ENCODE peak calls at places on chromosomes 13 and 19, in eight cellular contexts. One of them, this sample, is unnamed.

GRCh38 chr19:16714702-16715294 is 4.8 kb upstream of the NWD1 start:
- DNase-seq in thyroid gland: peak
- DNase-seq in esophagus squamous epithelium: no peak
- DNase-seq in A549: peak
- DNase-seq in tibial nerve: peak
- DNase-seq in heart left ventricle: no peak
- DNase-seq in IMR-90: peak
- DNase-seq in transverse colon: peak
- DNase-seq in this sample: no peak

GRCh38 chr19:53865918-53866696 is 1.6 kb upstream of the MYADM start:
- DNase-seq in transverse colon: peak
- DNase-seq in heart left ventricle: peak
- DNase-seq in IMR-90: peak
- DNase-seq in A549: peak
- DNase-seq in esophagus squamous epithelium: no peak
- DNase-seq in tibial nerve: peak
- DNase-seq in thyroid gland: peak
- DNase-seq in this sample: no peak

GRCh38 chr13:49517461-49517860 is 21.7 kb downstream of the PHF11 start:
- DNase-seq in IMR-90: no peak
- DNase-seq in heart left ventricle: no peak
- DNase-seq in thyroid gland: peak
- DNase-seq in A549: no peak
- DNase-seq in tibial nerve: no peak
- DNase-seq in transverse colon: no peak
- DNase-seq in esophagus squamous epithelium: no peak
- DNase-seq in this sample: no peak

GRCh38 chr13:75699062-75699461 is 62.9 kb downstream of the LMO7 start:
- DNase-seq in esophagus squamous epithelium: no peak
- DNase-seq in thyroid gland: no peak
- DNase-seq in transverse colon: no peak
- DNase-seq in heart left ventricle: no peak
- DNase-seq in A549: no peak
- DNase-seq in IMR-90: no peak
- DNase-seq in tibial nerve: no peak
- DNase-seq in this sample: no peak

GRCh38 chr13:98293570-98294142 is 116.6 kb upstream of the RNF113B start:
- DNase-seq in transverse colon: no peak
- DNase-seq in IMR-90: peak
- DNase-seq in tibial nerve: no peak
- DNase-seq in A549: peak
- DNase-seq in esophagus squamous epithelium: no peak
- DNase-seq in thyroid gland: no peak
- DNase-seq in heart left ventricle: no peak
- DNase-seq in this sample: no peak

GRCh38 chr19:14114854-14115253 is 2.7 kb downstream of the PRKACA start:
- DNase-seq in heart left ventricle: peak
- DNase-seq in IMR-90: no peak
- DNase-seq in transverse colon: peak
- DNase-seq in tibial nerve: no peak
- DNase-seq in thyroid gland: peak
- DNase-seq in esophagus squamous epithelium: no peak
- DNase-seq in A549: peak
- DNase-seq in this sample: no peak

GRCh38 chr19:18020212-18021067 is 12.5 kb downstream of the ARRDC2 start:
- DNase-seq in transverse colon: peak
- DNase-seq in thyroid gland: peak
- DNase-seq in esophagus squamous epithelium: no peak
- DNase-seq in A549: no peak
- DNase-seq in tibial nerve: peak
- DNase-seq in IMR-90: peak
- DNase-seq in heart left ventricle: peak
- DNase-seq in this sample: peak

GRCh38 chr13:92719868-92720267 is 506.7 kb upstream of the GPC6 start:
- DNase-seq in transverse colon: no peak
- DNase-seq in tibial nerve: no peak
- DNase-seq in A549: no peak
- DNase-seq in esophagus squamous epithelium: no peak
- DNase-seq in thyroid gland: no peak
- DNase-seq in IMR-90: no peak
- DNase-seq in heart left ventricle: no peak
- DNase-seq in this sample: no peak

GRCh38 chr13:21037656-21038055 is 23.7 kb downstream of the LATS2 start:
- DNase-seq in A549: no peak
- DNase-seq in esophagus squamous epithelium: no peak
- DNase-seq in heart left ventricle: no peak
- DNase-seq in transverse colon: no peak
- DNase-seq in thyroid gland: no peak
- DNase-seq in IMR-90: no peak
- DNase-seq in tibial nerve: no peak
- DNase-seq in this sample: no peak

GRCh38 chr19:44643605-44644390 is at the start of gene PVR:
- DNase-seq in thyroid gland: peak
- DNase-seq in A549: peak
- DNase-seq in transverse colon: peak
- DNase-seq in heart left ventricle: peak
- DNase-seq in esophagus squamous epithelium: no peak
- DNase-seq in IMR-90: peak
- DNase-seq in tibial nerve: peak
- DNase-seq in this sample: no peak

GRCh38 chr13:73169971-73170370 is 111.2 kb downstream of the KLF5 start:
- DNase-seq in tibial nerve: no peak
- DNase-seq in A549: no peak
- DNase-seq in heart left ventricle: no peak
- DNase-seq in thyroid gland: no peak
- DNase-seq in esophagus squamous epithelium: no peak
- DNase-seq in transverse colon: no peak
- DNase-seq in IMR-90: no peak
- DNase-seq in this sample: no peak

GRCh38 chr19:13938361-13939027 is at the start of gene PODNL1:
- DNase-seq in IMR-90: peak
- DNase-seq in esophagus squamous epithelium: no peak
- DNase-seq in transverse colon: no peak
- DNase-seq in tibial nerve: peak
- DNase-seq in A549: no peak
- DNase-seq in thyroid gland: no peak
- DNase-seq in heart left ventricle: no peak
- DNase-seq in this sample: no peak

GRCh38 chr13:21060063-21060826 is 1.1 kb downstream of the LATS2 start:
- DNase-seq in heart left ventricle: peak
- DNase-seq in transverse colon: peak
- DNase-seq in A549: peak
- DNase-seq in tibial nerve: no peak
- DNase-seq in esophagus squamous epithelium: no peak
- DNase-seq in IMR-90: peak
- DNase-seq in thyroid gland: peak
- DNase-seq in this sample: no peak

GRCh38 chr19:50198431-50199253 is 4.8 kb upstream of the MYH14 start:
- DNase-seq in A549: no peak
- DNase-seq in transverse colon: no peak
- DNase-seq in IMR-90: no peak
- DNase-seq in thyroid gland: peak
- DNase-seq in tibial nerve: no peak
- DNase-seq in heart left ventricle: peak
- DNase-seq in esophagus squamous epithelium: no peak
- DNase-seq in this sample: no peak

GRCh38 chr13:37690361-37690760 is 91.8 kb upstream of the POSTN start:
- DNase-seq in IMR-90: no peak
- DNase-seq in esophagus squamous epithelium: no peak
- DNase-seq in tibial nerve: no peak
- DNase-seq in heart left ventricle: no peak
- DNase-seq in transverse colon: no peak
- DNase-seq in thyroid gland: no peak
- DNase-seq in A549: no peak
- DNase-seq in this sample: no peak

GRCh38 chr19:17821190-17821589 is at the start of gene INSL3:
- DNase-seq in tibial nerve: no peak
- DNase-seq in IMR-90: no peak
- DNase-seq in heart left ventricle: no peak
- DNase-seq in thyroid gland: no peak
- DNase-seq in A549: no peak
- DNase-seq in transverse colon: no peak
- DNase-seq in esophagus squamous epithelium: no peak
- DNase-seq in this sample: no peak

GRCh38 chr13:28537149-28537548 is 42.2 kb upstream of the FLT1 start:
- DNase-seq in tibial nerve: no peak
- DNase-seq in IMR-90: no peak
- DNase-seq in esophagus squamous epithelium: no peak
- DNase-seq in thyroid gland: no peak
- DNase-seq in transverse colon: no peak
- DNase-seq in heart left ventricle: no peak
- DNase-seq in A549: no peak
- DNase-seq in this sample: no peak

GRCh38 chr13:40152145-40152544 is 496.7 kb downstream of the COG6 start:
- DNase-seq in thyroid gland: peak
- DNase-seq in transverse colon: no peak
- DNase-seq in tibial nerve: no peak
- DNase-seq in heart left ventricle: no peak
- DNase-seq in A549: peak
- DNase-seq in IMR-90: peak
- DNase-seq in esophagus squamous epithelium: no peak
- DNase-seq in this sample: no peak

DNA sequence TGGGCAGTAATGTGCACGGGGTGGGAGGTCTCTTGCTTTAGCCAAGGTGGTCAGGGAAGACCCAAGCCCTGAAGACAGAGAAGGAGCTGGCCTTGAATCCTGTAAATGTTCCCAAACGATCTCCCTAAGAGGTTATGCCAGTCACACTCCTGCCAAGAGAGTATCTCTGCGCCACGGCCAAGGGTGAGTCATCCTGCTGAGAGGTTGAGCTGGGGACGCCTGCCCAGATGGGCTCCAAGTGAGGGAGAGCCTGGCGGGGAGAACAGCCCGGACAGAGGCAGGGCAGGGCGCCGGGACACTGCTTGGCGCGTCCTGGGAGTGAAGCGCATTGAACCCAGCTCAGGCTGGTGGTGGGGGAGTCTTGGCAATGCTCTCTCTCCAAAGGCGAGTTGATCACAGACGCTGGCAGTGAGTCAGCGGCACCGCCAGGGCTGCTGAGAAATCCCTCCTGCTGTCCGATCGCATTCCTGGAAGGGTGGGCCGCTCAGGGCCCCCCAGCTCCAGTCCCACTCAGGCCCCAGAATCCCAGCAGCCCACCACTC is 16.4 kb downstream of the SULT2B1 start:
- DNase-seq in A549: peak
- DNase-seq in thyroid gland: peak
- DNase-seq in transverse colon: peak
- DNase-seq in esophagus squamous epithelium: no peak
- DNase-seq in IMR-90: peak
- DNase-seq in tibial nerve: peak
- DNase-seq in heart left ventricle: peak
- DNase-seq in this sample: no peak
- TF ChIP-seq POLR2A in A549: peak
- TF ChIP-seq POLR2A in thyroid gland: no peak
- TF ChIP-seq POLR2A in transverse colon: no peak
- TF ChIP-seq POLR2A in esophagus squamous epithelium: no peak
- TF ChIP-seq POLR2A in IMR-90: no peak
- TF ChIP-seq POLR2A in tibial nerve: no peak
- TF ChIP-seq POLR2A in heart left ventricle: no peak
- TF ChIP-seq POLR2A in this sample: no peak

GRCh38 chr13:26220575-26220974 is 1.5 kb downstream of the RNF6 start:
- DNase-seq in thyroid gland: no peak
- DNase-seq in IMR-90: peak
- DNase-seq in heart left ventricle: no peak
- DNase-seq in esophagus squamous epithelium: no peak
- DNase-seq in A549: no peak
- DNase-seq in tibial nerve: no peak
- DNase-seq in transverse colon: no peak
- DNase-seq in this sample: no peak
- H3K27ac ChIP-seq in thyroid gland: no peak
- H3K27ac ChIP-seq in IMR-90: no peak
- H3K27ac ChIP-seq in heart left ventricle: no peak
- H3K27ac ChIP-seq in esophagus squamous epithelium: no peak
- H3K27ac ChIP-seq in A549: no peak
- H3K27ac ChIP-seq in tibial nerve: peak
- H3K27ac ChIP-seq in transverse colon: no peak
- H3K27ac ChIP-seq in this sample: no peak

GRCh38 chr13:36130168-36130541 is 1.0 kb downstream of the DCLK1 start:
- DNase-seq in esophagus squamous epithelium: no peak
- DNase-seq in transverse colon: no peak
- DNase-seq in tibial nerve: no peak
- DNase-seq in IMR-90: no peak
- DNase-seq in heart left ventricle: no peak
- DNase-seq in thyroid gland: no peak
- DNase-seq in A549: no peak
- DNase-seq in this sample: no peak
- H3K4me3 ChIP-seq in esophagus squamous epithelium: peak
- H3K4me3 ChIP-seq in transverse colon: peak
- H3K4me3 ChIP-seq in tibial nerve: peak
- H3K4me3 ChIP-seq in IMR-90: no peak
- H3K4me3 ChIP-seq in heart left ventricle: peak
- H3K4me3 ChIP-seq in thyroid gland: no peak
- H3K4me3 ChIP-seq in A549: no peak
- H3K4me3 ChIP-seq in this sample: peak

DNA sequence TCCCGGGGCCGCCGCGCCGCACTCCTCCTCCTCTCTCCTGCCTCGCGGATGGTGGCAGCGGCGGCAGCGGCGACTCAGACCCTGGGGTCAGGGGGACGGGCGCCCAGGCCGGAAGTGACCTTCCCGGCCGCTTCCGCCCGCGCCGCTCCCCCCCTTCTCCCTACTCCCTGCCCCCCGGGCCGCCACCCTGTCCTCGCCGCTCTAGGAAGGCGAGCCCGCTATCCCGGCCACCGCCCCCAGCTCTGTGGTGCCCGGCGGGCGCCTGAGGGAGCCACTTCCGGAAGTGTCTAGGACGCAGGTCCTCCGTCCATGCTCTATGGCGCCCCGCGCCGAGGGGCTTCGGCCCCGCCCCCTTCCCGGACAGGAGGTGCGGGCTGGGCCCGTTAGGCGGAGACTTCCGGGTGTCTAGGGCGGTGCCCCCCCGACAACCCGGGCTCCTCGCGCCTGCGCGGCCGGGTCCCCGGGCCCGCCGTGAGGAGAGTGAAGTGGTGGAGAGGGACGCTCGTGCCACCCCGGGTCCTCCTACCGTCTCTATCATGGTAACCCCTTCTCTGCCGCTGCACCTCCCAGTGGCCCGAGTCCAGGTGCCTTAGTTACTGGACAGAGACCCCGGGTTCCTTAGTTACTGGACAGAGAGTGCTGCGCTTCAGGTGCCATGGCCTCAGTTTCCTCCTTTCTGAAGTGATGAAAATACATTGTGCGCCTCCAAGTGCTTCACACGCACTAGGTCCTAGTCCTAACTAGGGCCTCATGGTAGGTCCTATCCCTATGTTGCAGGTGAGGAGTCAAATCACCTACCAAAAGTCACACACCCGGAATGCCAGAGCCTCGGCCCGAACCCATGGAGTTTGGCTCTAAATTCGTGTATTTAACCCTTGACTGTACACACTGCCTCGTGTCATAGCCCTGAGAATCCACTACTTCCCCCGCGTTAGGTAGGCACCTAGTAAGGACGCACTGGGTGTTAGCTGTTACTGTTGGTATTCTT is at the start of gene ZNF787:
- DNase-seq in A549: peak
- DNase-seq in IMR-90: peak
- DNase-seq in tibial nerve: peak
- DNase-seq in thyroid gland: peak
- DNase-seq in esophagus squamous epithelium: peak
- DNase-seq in heart left ventricle: peak
- DNase-seq in transverse colon: peak
- DNase-seq in this sample: peak
- TF ChIP-seq POLR2A in A549: peak
- TF ChIP-seq POLR2A in IMR-90: peak
- TF ChIP-seq POLR2A in tibial nerve: peak
- TF ChIP-seq POLR2A in thyroid gland: no peak
- TF ChIP-seq POLR2A in esophagus squamous epithelium: no peak
- TF ChIP-seq POLR2A in heart left ventricle: peak
- TF ChIP-seq POLR2A in transverse colon: peak
- TF ChIP-seq POLR2A in this sample: no peak